ENCODE peak calls at places on chromosomes 2 and 18, in four cellular contexts. B, N, P and Z are unnamed samples.

GRCh38 chr2:85269959-85270358 is 57.8 kb downstream of the TGOLN2 start:
- DNase-seq in B (no peak), N (no peak), P (no peak), Z (no peak)

GRCh38 chr2:233379034-233379433 is 24.7 kb downstream of the DGKD start:
- DNase-seq in B (no peak), N (no peak), P (no peak), Z (no peak)

GRCh38 chr2:157887946-157888345 is 11.8 kb upstream of the ACVR1 start:
- DNase-seq in B (no peak), N (peak), P (no peak), Z (no peak)

GRCh38 chr2:169001116-169001815 is 29.9 kb downstream of the ABCB11 start:
- DNase-seq in B (no peak), N (peak), P (no peak), Z (no peak)

GRCh38 chr2:191115801-191116200 is 35.0 kb downstream of the STAT4 start:
- DNase-seq in B (no peak), N (peak), P (no peak), Z (no peak)

GRCh38 chr2:238238766-238239551 is 879 bp downstream of the HES6 start:
- DNase-seq in B (no peak), N (no peak), P (peak), Z (no peak)

GRCh38 chr2:172986040-172986439 is 89.6 kb upstream of the MAP3K20 start:
- DNase-seq in B (no peak), N (no peak), P (no peak), Z (no peak)

GRCh38 chr2:101152195-101153076 is 1.3 kb upstream of the TBC1D8 start:
- DNase-seq in B (peak), N (peak), P (peak), Z (peak)

GRCh38 chr18:10303171-10303570 is 151.3 kb upstream of the APCDD1 start:
- DNase-seq in B (no peak), N (no peak), P (no peak), Z (no peak)

GRCh38 chr2:727071-727470 is 49.9 kb upstream of the TMEM18 start:
- DNase-seq in B (no peak), N (no peak), P (no peak), Z (no peak)

GRCh38 chr2:9232886-9233285 is 26.3 kb downstream of the ASAP2 start:
- DNase-seq in B (peak), N (no peak), P (no peak), Z (peak)

GRCh38 chr2:143171817-143172216 is 42.6 kb downstream of the ARHGAP15 start:
- DNase-seq in B (no peak), N (peak), P (no peak), Z (no peak)

GRCh38 chr2:223779877-223780276 is 57.5 kb downstream of the AP1S3 start:
- DNase-seq in B (peak), N (peak), P (no peak), Z (peak)

GRCh38 chr18:44325903-44326650 is 354.6 kb upstream of the SETBP1 start:
- DNase-seq in B (no peak), N (peak), P (no peak), Z (peak)

GRCh38 chr2:65435625-65436168 is 3.3 kb upstream of the SPRED2 start:
- DNase-seq in B (peak), N (peak), P (peak), Z (peak)

GRCh38 chr2:158047156-158047611 is 54.5 kb upstream of the UPP2 start:
- DNase-seq in B (no peak), N (no peak), P (no peak), Z (no peak)

GRCh38 chr18:78975282-78975681 is 4.3 kb upstream of the SALL3 start:
- DNase-seq in B (no peak), N (no peak), P (no peak), Z (no peak)

GRCh38 chr2:99867690-99868089 is 274.7 kb downstream of the AFF3 start:
- DNase-seq in B (peak), N (no peak), P (no peak), Z (no peak)

GRCh38 chr2:120205901-120206581 is 17.2 kb downstream of the TMEM185B start:
- DNase-seq in B (no peak), N (no peak), P (no peak), Z (no peak)

GRCh38 chr2:232857158-232857563 is 12.9 kb upstream of the SNORC start:
- DNase-seq in B (peak), N (no peak), P (no peak), Z (no peak)

GRCh38 chr2:13006829-13007715 is 290.3 kb downstream of the TRIB2 start:
- DNase-seq in B (peak), N (peak), P (no peak), Z (peak)

GRCh38 chr2:95347681-95348608 is 50.8 kb downstream of the KCNIP3 start:
- DNase-seq in B (no peak), N (no peak), P (no peak), Z (no peak)

GRCh38 chr2:240917684-240918257 is 11.6 kb downstream of the CROCC2 start:
- DNase-seq in B (no peak), N (no peak), P (no peak), Z (no peak)

GRCh38 chr2:20196881-20197204 is 28.1 kb downstream of the SDC1 start:
- DNase-seq in B (no peak), N (no peak), P (no peak), Z (no peak)

GRCh38 chr2:134348239-134348638 is 94.4 kb downstream of the MGAT5 start:
- DNase-seq in B (no peak), N (peak), P (no peak), Z (no peak)

GRCh38 chr2:220579452-220579851 is 952.0 kb downstream of the SLC4A3 start:
- DNase-seq in B (no peak), N (no peak), P (no peak), Z (no peak)

GRCh38 chr18:79883461-79884295 is 67.8 kb downstream of the SLC66A2 start:
- DNase-seq in B (no peak), N (no peak), P (no peak), Z (no peak)

GRCh38 chr2:168915433-168916328 is 14.6 kb downstream of the G6PC2 start:
- DNase-seq in B (no peak), N (no peak), P (no peak), Z (no peak)

GRCh38 chr2:145919507-145919906 is 1399.6 kb upstream of the ZEB2 start:
- DNase-seq in B (no peak), N (peak), P (no peak), Z (no peak)